ENCODE peak calls at places on chromosomes 5 and 9, in six cellular contexts. H is epithelial cell of esophagus, N is stomach, U is fibroblast of the aortic adventitia, O is cardiac fibroblast, T is WERI-Rb-1. L is an unnamed sample.

GRCh38 chr9:437066-438015 is 222.7 kb downstream of the DOCK8 start:
- DNase-seq in H (peak; percentile 66), N (no peak), U (peak; percentile 95), O (peak; percentile 70), T (no peak), L (peak; percentile 81)

GRCh38 chr9:89361816-89362646 is 43.7 kb downstream of the SECISBP2 start:
- DNase-seq in H (no peak), N (no peak), U (no peak), O (no peak), T (no peak), L (no peak)

GRCh38 chr9:33818832-33819500 is 2.0 kb downstream of the UBE2R2 start:
- DNase-seq in H (peak; percentile 52), N (no peak), U (peak; percentile 63), O (peak; percentile 67), T (no peak), L (peak; percentile 61)

GRCh38 chr5:129963359-129963758 is 59.1 kb downstream of the CHSY3 start:
- DNase-seq in H (peak; percentile 8), N (no peak), U (peak; percentile 77), O (peak; percentile 94), T (no peak), L (peak; percentile 88)

GRCh38 chr5:28397502-28397941 is 1359.1 kb upstream of the CDH9 start:
- DNase-seq in H (peak; percentile 81), N (no peak), U (no peak), O (no peak), T (no peak), L (no peak)

GRCh38 chr5:58335518-58335917 is 124.4 kb downstream of the PLK2 start:
- DNase-seq in H (peak; percentile 44), N (no peak), U (no peak), O (peak; percentile 17), T (peak; percentile 6), L (no peak)

GRCh38 chr5:119417891-119418781 is 34.2 kb upstream of the HSD17B4 start:
- DNase-seq in H (peak; percentile 48), N (no peak), U (peak; percentile 90), O (peak; percentile 68), T (no peak), L (peak; percentile 81)

GRCh38 chr9:77847626-77848025 is 184.0 kb downstream of the GNAQ start:
- DNase-seq in H (peak; percentile 40), N (no peak), U (no peak), O (no peak), T (no peak), L (no peak)

GRCh38 chr5:135308752-135309151 is 90.3 kb downstream of the MACROH2A1 start:
- DNase-seq in H (no peak), N (no peak), U (no peak), O (peak; percentile 37), T (peak; percentile 58), L (peak; percentile 51)

GRCh38 chr5:124649548-124650501 is 96.6 kb downstream of the ZNF608 start:
- DNase-seq in H (peak; percentile 65), N (peak; percentile 77), U (peak; percentile 88), O (peak; percentile 90), T (no peak), L (peak; percentile 94)

GRCh38 chr5:124652892-124653441 is 93.5 kb downstream of the ZNF608 start:
- DNase-seq in H (no peak), N (no peak), U (no peak), O (no peak), T (no peak), L (no peak)

GRCh38 chr5:124650960-124651662 is 95.3 kb downstream of the ZNF608 start:
- DNase-seq in H (no peak), N (no peak), U (peak; percentile 77), O (peak; percentile 68), T (no peak), L (peak; percentile 85)

GRCh38 chr5:124652514-124652819 is 94.0 kb downstream of the ZNF608 start:
- DNase-seq in H (no peak), N (no peak), U (no peak), O (no peak), T (no peak), L (no peak)

DNA sequence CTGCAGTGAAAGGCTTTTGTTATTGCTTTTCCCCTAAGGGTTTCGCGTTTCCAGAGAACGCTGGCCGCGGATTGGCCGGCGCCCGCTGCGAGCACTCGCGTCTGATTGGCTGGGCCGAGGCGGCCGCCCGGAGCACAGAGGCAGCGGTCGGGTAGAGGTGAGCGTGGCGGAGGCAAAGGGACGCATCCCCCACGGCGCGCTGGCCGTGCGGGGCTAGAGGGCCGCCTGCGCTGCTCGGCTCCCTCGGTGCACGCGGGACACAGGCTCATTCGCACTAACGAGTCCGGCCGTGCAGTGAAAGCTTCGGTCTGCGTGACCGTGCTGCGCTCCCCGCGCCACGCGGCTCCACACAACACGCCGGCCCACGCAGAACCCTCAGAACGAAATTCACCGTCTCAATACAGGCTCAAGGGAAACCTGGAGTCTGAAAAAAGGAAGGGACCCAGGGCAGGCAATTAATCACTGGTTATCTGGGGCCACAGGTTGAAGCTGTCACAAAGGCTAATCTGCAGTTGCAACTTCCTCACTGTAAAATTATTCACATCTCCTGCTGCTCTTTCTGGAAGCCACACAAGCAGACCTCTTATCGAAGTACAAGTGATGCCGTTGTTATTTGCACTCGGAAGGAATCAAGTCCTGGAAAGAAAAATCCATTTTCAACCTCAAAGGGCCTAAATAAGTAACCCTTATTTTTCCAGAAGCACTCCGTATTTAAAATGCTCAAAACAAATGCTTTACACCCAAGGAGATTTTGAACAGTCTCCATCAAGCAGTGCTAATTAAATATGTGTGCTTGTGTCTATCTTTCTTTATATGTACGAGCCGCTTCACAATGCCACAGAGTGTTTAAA is 94.6 kb downstream of the ZNF608 start:
- DNase-seq in H (peak; percentile 78), N (peak; percentile 82), U (peak; percentile 62), O (peak; percentile 76), T (peak; percentile 81), L (no peak)
- TF ChIP-seq CTCF in H (no peak), N (no peak), U (no peak), O (no peak), T (no peak), L (no peak)

DNA sequence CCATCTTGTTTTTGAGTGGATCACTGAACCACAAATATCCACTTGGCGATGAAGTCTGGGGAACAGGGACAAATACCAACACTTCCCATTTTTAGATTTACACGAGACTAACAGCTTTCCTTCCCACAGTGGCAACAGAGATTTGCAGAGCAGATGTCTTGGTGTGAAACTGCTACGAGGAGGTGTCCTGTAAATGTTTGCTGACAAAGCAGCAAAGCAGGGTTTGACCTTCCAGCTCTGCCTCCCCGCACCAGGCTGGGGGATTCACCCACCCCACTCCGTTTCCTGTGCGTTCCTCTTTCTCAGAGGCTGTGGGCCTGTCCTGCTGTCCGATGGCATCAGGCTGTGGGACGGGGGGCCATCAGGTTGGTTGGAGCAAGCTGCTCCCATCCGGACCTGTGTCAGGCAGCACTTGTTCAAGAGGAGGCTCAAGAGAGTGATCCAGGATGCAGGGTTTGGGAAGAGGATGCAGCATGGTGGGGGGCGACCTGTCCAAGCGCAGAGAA is 693 bp upstream of the RGS3 start:
- DNase-seq in H (no peak), N (no peak), U (no peak), O (no peak), T (no peak), L (peak; percentile 56)
- H3K4me3 ChIP-seq in H (no peak overlapping the region), N (no peak overlapping the region), U (no peak overlapping the region), O (no peak overlapping the region), T (no peak overlapping the region), L (no peak overlapping the region)

DNA sequence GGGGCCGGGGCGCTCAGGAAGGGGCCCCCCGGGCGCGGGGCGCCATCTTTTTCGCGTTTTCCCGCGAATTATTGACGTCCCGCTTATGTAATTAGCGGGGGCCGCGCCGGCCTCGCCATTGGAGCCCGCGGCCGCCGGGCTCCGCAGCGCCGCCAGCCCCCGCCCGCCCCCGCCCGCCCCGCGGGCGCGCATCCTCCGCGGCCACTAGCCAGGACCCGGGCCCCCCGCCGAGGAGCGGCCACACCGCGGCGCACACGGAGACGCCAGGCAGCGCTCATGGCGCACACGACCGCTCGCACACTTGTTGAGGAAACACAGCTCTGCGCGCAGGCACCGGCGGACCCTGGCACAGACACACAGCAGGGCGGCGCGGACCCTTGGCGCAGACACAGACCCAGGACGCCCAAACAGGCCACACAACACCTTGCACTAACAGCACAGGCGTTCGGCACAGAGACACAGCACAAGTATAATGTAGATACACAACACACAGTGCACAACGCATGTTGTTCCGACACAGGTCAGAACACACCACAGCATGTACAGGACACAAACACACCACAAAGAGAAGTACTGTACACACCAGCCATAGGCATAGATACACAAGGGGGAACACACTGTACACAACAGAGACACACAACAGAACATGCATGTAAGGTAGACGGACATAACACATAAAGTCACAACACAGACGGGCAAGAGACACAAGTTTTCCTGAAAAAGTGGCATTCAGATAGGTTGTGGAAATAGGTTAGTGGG is 467 bp upstream of the PHF19 start:
- DNase-seq in H (peak; percentile 49), N (peak; percentile 57), U (peak; percentile 41), O (peak; percentile 60), T (peak; percentile 90), L (peak; percentile 44)
- TF ChIP-seq CTCF in H (no peak), N (no peak), U (no peak), O (no peak), T (peak; percentile 30), L (peak; percentile 6)

GRCh38 chr5:151078490-151079262 is 2.2 kb downstream of the TNIP1 start:
- DNase-seq in H (no peak), N (no peak), U (no peak), O (no peak), T (no peak), L (no peak)
- H3K4me3 ChIP-seq in H (no peak overlapping the region), N (no peak overlapping the region), U (no peak overlapping the region), O (peak overlapping the region; percentile 26), T (no peak overlapping the region), L (no peak overlapping the region)

DNA sequence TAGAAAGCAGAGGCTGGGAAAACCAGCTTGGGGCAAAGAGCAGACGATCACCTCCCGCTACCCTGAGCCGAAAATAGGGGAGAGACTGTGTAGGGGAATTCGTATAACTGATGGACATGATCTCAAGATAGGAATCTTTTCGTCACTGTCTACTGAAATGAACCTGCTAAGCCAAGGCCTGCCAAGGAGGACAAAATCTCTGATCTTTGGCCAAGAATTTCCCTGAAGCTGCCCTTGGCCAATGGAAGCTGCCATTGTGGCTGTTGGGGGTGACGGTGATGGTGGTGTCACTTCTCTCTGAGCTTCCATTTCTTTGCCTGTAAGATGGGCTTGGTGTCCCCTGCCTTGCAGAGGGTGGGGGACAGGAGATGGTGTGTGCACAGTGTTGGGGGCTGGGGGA is 3.3 kb upstream of the PTGES start:
- DNase-seq in H (no peak), N (no peak), U (no peak), O (no peak), T (no peak), L (no peak)
- TF ChIP-seq CTCF in H (no peak), N (no peak), U (no peak), O (no peak), T (no peak), L (no peak)

GRCh38 chr9:96758845-96759673 is 18.8 kb downstream of the ZNF510 start:
- DNase-seq in H (no peak), N (no peak), U (peak; percentile 7), O (peak; percentile 21), T (no peak), L (no peak)
- H3K4me3 ChIP-seq in H (no peak overlapping the region), N (no peak overlapping the region), U (no peak overlapping the region), O (no peak overlapping the region), T (no peak overlapping the region), L (no peak overlapping the region)

L was measured in AG10803.